ENCODE peak calls at places on chromosomes 4 and X, in seven cellular contexts. O is choroid plexus epithelial cell, M is pancreas, I is cardiac muscle cell, J is cardiac fibroblast, X is HepG2, K is OCI-LY7. W is an unnamed sample.

GRCh38 chr4:152679414-152680281 is at the start of gene TMEM154:
- DNase-seq in I (peak), M (peak), K (peak), O (peak), X (no peak), J (peak), W (peak)

GRCh38 chr4:96473246-96473645 is 633.4 kb downstream of the PDHA2 start:
- DNase-seq in K (no peak), X (no peak), O (no peak), J (no peak), M (no peak), I (no peak), W (no peak)

GRCh38 chr4:10421344-10422055 is 35.7 kb downstream of the ZNF518B start:
- DNase-seq in X (no peak), I (no peak), M (no peak), J (no peak), O (no peak), K (no peak), W (no peak)

GRCh38 chrX:47614618-47615017 is 5.0 kb downstream of the SYN1 start:
- DNase-seq in J (no peak), X (no peak), O (no peak), K (no peak), I (no peak), M (no peak), W (no peak)

GRCh38 chrX:30931920-30932319 is 42.9 kb upstream of the TAB3 start:
- DNase-seq in O (no peak), K (no peak), I (no peak), J (no peak), X (peak), M (no peak), W (no peak)

GRCh38 chrX:68719181-68719903 is 71.9 kb downstream of the STARD8 start:
- DNase-seq in J (no peak), I (no peak), M (no peak), K (no peak), X (no peak), O (no peak), W (peak)

GRCh38 chr4:101919373-101919977 is 128.9 kb downstream of the BANK1 start:
- DNase-seq in I (no peak), K (no peak), M (no peak), X (no peak), J (no peak), O (no peak), W (no peak)

GRCh38 chrX:20461576-20461975 is 194.9 kb upstream of the RPS6KA3 start:
- DNase-seq in J (no peak), M (no peak), K (no peak), X (no peak), I (no peak), O (no peak), W (no peak)

GRCh38 chr4:142719854-142720541 is 126.1 kb downstream of the INPP4B start:
- DNase-seq in K (peak), J (peak), M (no peak), O (peak), X (no peak), I (peak), W (no peak)

GRCh38 chr4:17895481-17895880 is 84.7 kb downstream of the NCAPG start:
- DNase-seq in J (no peak), O (no peak), M (no peak), K (no peak), X (no peak), I (no peak), W (no peak)

DNA sequence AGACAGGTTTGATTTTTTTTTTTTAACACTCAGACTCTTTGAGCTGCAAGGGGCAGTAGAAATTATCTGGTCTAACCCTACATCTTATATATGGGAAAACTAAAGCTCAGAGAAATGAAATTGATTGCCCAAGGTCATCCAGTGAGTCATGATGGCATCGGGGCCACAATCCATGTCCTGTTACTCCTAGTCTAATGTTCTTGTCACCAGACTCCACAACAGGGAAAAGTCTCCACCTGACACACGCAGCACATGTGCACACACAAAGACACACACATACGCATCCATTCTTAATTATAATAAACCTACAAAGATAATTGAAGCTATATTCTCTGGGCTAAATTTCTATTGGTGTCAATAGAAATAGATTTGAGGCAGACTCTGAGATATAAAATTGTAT is 48.4 kb downstream of the GPC3 start:
- DNase-seq in K (no peak), I (no peak), O (no peak), X (no peak), J (no peak), M (no peak), W (no peak)
- H3K4me3 ChIP-seq in K (no peak), I (no peak), O (no peak), X (no peak), J (no peak), M (no peak), W (no peak)

GRCh38 chr4:124025423-124025822 is 628.8 kb downstream of the SPRY1 start:
- DNase-seq in X (no peak), M (no peak), J (no peak), O (peak), K (no peak), I (no peak), W (no peak)

GRCh38 chr4:124018383-124019317 is 622.1 kb downstream of the SPRY1 start:
- DNase-seq in K (peak), M (no peak), I (peak), O (peak), X (peak), J (peak), W (no peak)

DNA sequence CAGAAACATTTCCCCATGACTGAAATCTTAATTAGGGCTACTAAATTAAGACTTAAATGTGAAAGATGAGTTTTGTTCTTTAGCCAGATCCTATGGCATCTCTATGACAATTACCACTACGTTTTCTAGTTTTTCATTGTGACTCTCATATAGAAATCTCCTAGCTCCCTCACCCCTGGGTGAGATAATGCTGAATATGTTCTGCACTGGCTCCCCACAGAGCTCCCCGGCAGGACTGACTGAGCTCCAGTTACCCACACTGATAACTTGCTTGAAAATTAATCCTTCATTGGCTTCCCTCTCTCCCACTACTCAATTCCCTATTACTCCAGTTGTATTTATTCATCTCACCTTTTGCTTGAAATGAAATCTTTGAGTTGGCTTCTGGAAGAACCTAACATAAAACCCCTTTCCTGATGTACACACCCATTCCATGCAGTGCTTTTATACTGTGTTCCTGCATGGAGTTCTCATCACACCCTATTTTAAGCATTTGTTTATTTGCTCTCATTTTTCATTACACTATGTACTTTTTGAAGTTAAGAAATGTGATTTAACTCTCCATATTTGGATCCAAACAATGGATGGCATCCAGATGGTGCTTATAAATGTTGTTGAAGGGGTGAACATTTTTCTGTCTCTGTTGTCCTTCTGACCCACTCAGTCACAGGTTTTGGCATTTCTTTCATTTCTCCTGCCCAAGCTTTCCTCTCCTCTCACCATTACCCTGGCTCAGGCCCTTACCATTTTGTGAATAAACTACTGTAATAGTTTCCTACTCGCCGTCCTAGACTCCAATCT is 623.4 kb downstream of the SPRY1 start:
- DNase-seq in O (peak), X (no peak), I (peak), M (no peak), J (peak), K (no peak), W (no peak)
- H3K4me3 ChIP-seq in O (no peak), X (no peak), I (no peak), M (no peak), J (no peak), K (no peak), W (no peak)

GRCh38 chr4:6689506-6689960 is 4.1 kb upstream of the S100P start:
- DNase-seq in O (no peak), X (peak), I (no peak), K (no peak), J (no peak), M (no peak), W (peak)
- H3K4me3 ChIP-seq in O (no peak), X (peak), I (no peak), K (no peak), J (no peak), M (no peak), W (no peak)

GRCh38 chr4:116926631-116927295 is 158.6 kb downstream of the TRAM1L1 start:
- DNase-seq in O (no peak), J (no peak), X (no peak), M (no peak), K (no peak), I (no peak), W (no peak)

GRCh38 chr4:116923389-116923788 is 162.0 kb downstream of the TRAM1L1 start:
- DNase-seq in M (no peak), J (no peak), K (no peak), X (no peak), O (no peak), I (no peak), W (no peak)

GRCh38 chr4:116930329-116930728 is 155.0 kb downstream of the TRAM1L1 start:
- DNase-seq in K (no peak), M (no peak), O (no peak), I (no peak), J (no peak), X (no peak), W (no peak)

DNA sequence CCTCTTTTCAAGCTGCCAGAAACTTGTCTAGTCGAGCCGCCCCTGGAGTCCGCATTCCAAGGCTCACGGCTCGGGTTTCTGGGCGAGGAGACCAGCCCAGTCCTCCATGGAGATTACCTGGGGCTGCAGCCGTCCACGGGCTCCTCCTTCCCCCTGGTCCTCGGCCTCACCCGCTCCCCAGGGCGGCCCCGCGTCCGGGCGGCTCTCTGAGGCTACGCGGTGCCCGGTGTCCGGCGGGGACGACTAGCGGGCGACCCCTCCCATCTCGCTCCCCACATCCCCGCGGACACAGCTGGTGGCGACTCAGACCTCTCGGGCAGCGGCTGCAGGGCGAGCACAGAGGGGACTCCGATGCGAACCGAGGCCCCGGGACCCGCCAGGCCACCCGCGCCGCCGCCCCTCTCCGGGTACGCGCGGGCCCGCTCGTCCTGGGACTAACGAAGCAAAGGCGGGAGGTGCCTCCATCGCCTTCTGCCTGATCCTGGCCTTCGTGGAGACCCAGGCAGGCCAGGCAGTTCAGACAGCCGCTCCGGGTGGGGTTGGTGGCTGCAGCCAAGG is 159.4 kb downstream of the TRAM1L1 start:
- DNase-seq in M (peak), I (no peak), J (no peak), X (no peak), K (no peak), O (peak), W (peak)
- H3K4me3 ChIP-seq in M (peak), I (peak), J (no peak), X (no peak), K (no peak), O (peak), W (peak)

GRCh38 chr4:14257903-14258302 is 630.4 kb upstream of the BOD1L1 start:
- DNase-seq in X (no peak), K (no peak), J (no peak), I (no peak), O (no peak), M (no peak), W (no peak)

GRCh38 chr4:14260591-14260990 is 633.1 kb upstream of the BOD1L1 start:
- DNase-seq in X (no peak), J (no peak), K (no peak), I (no peak), O (no peak), M (no peak), W (no peak)

GRCh38 chr4:14264437-14264836 is 636.9 kb upstream of the BOD1L1 start:
- DNase-seq in K (no peak), X (no peak), M (no peak), O (peak), I (peak), J (peak), W (no peak)

GRCh38 chr4:14262221-14262620 is 634.7 kb upstream of the BOD1L1 start:
- DNase-seq in I (no peak), K (no peak), J (no peak), X (no peak), M (no peak), O (no peak), W (no peak)

DNA sequence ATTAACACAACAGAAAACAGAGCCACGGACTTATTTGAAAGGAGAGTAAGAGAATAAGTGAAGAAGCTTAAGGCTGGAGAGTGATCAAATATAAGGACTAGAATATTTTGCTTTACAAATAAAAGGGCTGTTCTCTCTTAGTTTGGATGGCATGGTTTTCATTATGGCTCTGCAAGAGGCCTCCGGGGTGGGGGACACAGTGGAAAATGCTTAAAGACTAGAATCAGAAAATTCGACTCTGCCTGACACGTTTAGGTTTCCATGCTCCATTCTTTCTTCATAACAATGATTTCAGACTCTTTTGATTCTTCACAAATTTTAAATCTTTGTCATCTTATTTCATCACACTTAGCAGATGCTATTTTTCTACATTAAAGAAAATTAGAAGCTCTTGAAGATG is 632.4 kb upstream of the BOD1L1 start:
- DNase-seq in X (no peak), K (no peak), J (no peak), O (no peak), M (no peak), I (no peak), W (no peak)
- H3K4me3 ChIP-seq in X (no peak), K (no peak), J (no peak), O (no peak), M (no peak), I (no peak), W (no peak)

GRCh38 chrX:119885554-119886428 is 9.9 kb upstream of the AKAP14 start:
- DNase-seq in I (peak), J (peak), X (peak), K (peak), O (peak), M (no peak), W (no peak)
- H3K4me3 ChIP-seq in I (no peak), J (no peak), X (peak), K (no peak), O (no peak), M (no peak), W (peak)

W was measured in stomach.